ENCODE peak calls at places on chromosomes 1 and 21, in five cellular contexts. One of them, this sample, is unnamed. For H3K4me1, the result is how much of the 10 kb centered on the place peaks cover.

GRCh38 chr1:117933769-117934168 is 4.2 kb downstream of the WDR3 start:
- DNase-seq in H1: no peak
- DNase-seq in K562: no peak
- DNase-seq in GM12878: no peak
- DNase-seq in HepG2: no peak
- DNase-seq in this sample: no peak

GRCh38 chr1:205179842-205180241 is 31.7 kb downstream of the DSTYK start:
- DNase-seq in K562: no peak
- DNase-seq in GM12878: no peak
- DNase-seq in HepG2: no peak
- DNase-seq in H1: no peak
- DNase-seq in this sample: no peak

GRCh38 chr1:112257043-112257835 is 138.8 kb upstream of the CTTNBP2NL start:
- DNase-seq in GM12878: no peak
- DNase-seq in K562: no peak
- DNase-seq in HepG2: no peak
- DNase-seq in H1: no peak
- DNase-seq in this sample: no peak

GRCh38 chr1:43867946-43868740 is 65.5 kb upstream of the ARTN start:
- DNase-seq in GM12878: no peak
- DNase-seq in H1: no peak
- DNase-seq in HepG2: no peak
- DNase-seq in K562: no peak
- DNase-seq in this sample: no peak

GRCh38 chr1:54267815-54268551 is 68.0 kb downstream of the MRPL37 start:
- DNase-seq in H1: no peak
- DNase-seq in GM12878: no peak
- DNase-seq in HepG2: no peak
- DNase-seq in K562: no peak
- DNase-seq in this sample: no peak

GRCh38 chr1:208177656-208178055 is 66.5 kb downstream of the PLXNA2 start:
- DNase-seq in GM12878: no peak
- DNase-seq in H1: no peak
- DNase-seq in K562: no peak
- DNase-seq in HepG2: no peak
- DNase-seq in this sample: peak

GRCh38 chr1:241677171-241677570 is 25.1 kb downstream of the WDR64 start:
- DNase-seq in HepG2: no peak
- DNase-seq in K562: no peak
- DNase-seq in H1: no peak
- DNase-seq in GM12878: peak
- DNase-seq in this sample: no peak

GRCh38 chr21:32184485-32184884 is 94.4 kb downstream of the MIS18A start:
- DNase-seq in K562: peak
- DNase-seq in GM12878: no peak
- DNase-seq in H1: no peak
- DNase-seq in HepG2: no peak
- DNase-seq in this sample: peak

GRCh38 chr1:33348676-33349080 is 27.8 kb upstream of the A3GALT2 start:
- DNase-seq in H1: no peak
- DNase-seq in GM12878: no peak
- DNase-seq in K562: no peak
- DNase-seq in HepG2: no peak
- DNase-seq in this sample: no peak

GRCh38 chr1:84603941-84604830 is 29.9 kb upstream of the CTBS start:
- DNase-seq in GM12878: no peak
- DNase-seq in H1: peak
- DNase-seq in HepG2: peak
- DNase-seq in K562: peak
- DNase-seq in this sample: peak

GRCh38 chr21:44874497-44875331 is 1.2 kb upstream of the PTTG1IP start:
- DNase-seq in HepG2: no peak
- DNase-seq in K562: no peak
- DNase-seq in GM12878: no peak
- DNase-seq in H1: no peak
- DNase-seq in this sample: peak

DNA sequence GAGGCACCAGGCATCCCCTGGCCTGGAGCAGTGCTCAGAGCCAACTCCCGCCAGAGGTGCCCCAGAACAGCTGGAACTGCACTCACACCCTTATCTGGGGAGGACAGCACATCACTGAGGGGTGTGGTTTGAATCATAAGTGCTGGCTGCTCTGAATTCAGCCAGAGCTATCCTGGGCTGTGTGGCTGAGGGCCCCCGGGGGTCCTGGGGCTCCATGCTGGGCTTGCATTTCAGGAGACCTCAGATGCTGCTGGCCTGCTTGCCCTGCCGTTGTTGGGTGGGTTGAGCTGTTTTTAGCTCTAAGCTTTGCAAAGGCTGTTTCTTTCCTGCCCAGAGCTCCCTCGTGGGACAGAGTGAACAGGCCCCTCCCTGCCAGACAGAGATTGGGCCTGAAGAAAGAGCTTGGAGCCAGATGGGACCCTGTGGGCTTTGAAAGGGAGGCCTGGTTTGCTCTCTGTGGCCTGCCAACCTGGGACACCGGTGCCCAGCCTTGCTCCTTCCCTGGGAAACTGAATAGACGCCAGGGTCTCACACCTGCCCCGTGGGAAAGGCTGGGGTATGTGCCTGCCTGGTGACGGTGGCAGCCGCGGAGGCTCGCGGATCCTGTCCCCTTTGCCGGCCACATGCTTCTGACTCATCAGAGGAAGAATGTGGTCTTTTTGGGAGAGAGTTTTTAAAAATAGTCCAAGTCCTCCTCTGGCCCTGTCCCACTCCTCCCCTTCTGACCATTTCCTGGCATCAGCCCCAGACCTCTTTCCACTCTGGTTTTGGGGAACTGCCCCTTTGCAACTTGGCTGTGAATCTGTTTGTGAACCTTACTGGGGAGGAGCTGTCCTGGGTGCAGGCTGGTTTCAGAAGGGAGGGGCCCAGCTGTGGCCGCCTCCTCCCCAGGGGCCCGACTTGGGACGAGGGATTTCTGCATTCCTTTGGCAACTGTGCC is 30.0 kb downstream of the ARHGEF10L start:
- DNase-seq in GM12878: no peak
- DNase-seq in K562: peak
- DNase-seq in HepG2: peak
- DNase-seq in H1: no peak
- DNase-seq in this sample: no peak
- H3K4me1 ChIP-seq in GM12878: under half
- H3K4me1 ChIP-seq in K562: under half
- H3K4me1 ChIP-seq in HepG2: half or more
- H3K4me1 ChIP-seq in H1: under half
- H3K4me1 ChIP-seq in this sample: half or more

GRCh38 chr1:162383091-162383490 is 1.6 kb downstream of the C1orf226 start:
- DNase-seq in HepG2: no peak
- DNase-seq in GM12878: no peak
- DNase-seq in K562: no peak
- DNase-seq in H1: no peak
- DNase-seq in this sample: no peak

GRCh38 chr1:162381383-162381782 is at the start of gene C1orf226:
- DNase-seq in K562: no peak
- DNase-seq in HepG2: no peak
- DNase-seq in GM12878: no peak
- DNase-seq in H1: no peak
- DNase-seq in this sample: no peak

GRCh38 chr1:162383516-162383915 is 2.0 kb downstream of the C1orf226 start:
- DNase-seq in HepG2: no peak
- DNase-seq in H1: no peak
- DNase-seq in K562: no peak
- DNase-seq in GM12878: no peak
- DNase-seq in this sample: no peak

GRCh38 chr1:162381941-162382750 is 618 bp downstream of the C1orf226 start:
- DNase-seq in K562: no peak
- DNase-seq in GM12878: no peak
- DNase-seq in H1: no peak
- DNase-seq in HepG2: no peak
- DNase-seq in this sample: no peak

GRCh38 chr1:162380061-162380846 is 1.3 kb upstream of the C1orf226 start:
- DNase-seq in GM12878: no peak
- DNase-seq in HepG2: no peak
- DNase-seq in H1: no peak
- DNase-seq in K562: peak
- DNase-seq in this sample: no peak
- TF ChIP-seq CREB1 in GM12878: no peak
- TF ChIP-seq CREB1 in HepG2: no peak
- TF ChIP-seq CREB1 in H1: no peak
- TF ChIP-seq CREB1 in K562: no peak
- TF ChIP-seq CREB1 in this sample: no peak

DNA sequence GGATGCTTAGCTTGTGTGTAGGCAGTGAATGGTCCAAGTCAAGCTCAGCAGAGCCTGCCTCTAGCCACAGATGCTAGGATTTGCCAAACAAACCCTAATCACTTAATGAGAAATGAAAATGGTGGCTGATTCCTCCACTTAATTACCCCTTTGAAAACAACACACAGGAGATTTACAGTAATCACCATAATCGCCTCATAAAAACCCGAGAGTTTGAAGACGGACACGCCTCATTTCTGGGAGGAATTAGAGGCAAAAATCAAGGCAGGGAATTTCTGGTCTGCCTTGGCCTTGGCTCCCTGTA is 16.3 kb upstream of the FOXE3 start:
- DNase-seq in GM12878: no peak
- DNase-seq in H1: no peak
- DNase-seq in K562: no peak
- DNase-seq in HepG2: no peak
- DNase-seq in this sample: no peak
- H3K4me1 ChIP-seq in GM12878: under half
- H3K4me1 ChIP-seq in H1: under half
- H3K4me1 ChIP-seq in K562: under half
- H3K4me1 ChIP-seq in HepG2: under half
- H3K4me1 ChIP-seq in this sample: under half

DNA sequence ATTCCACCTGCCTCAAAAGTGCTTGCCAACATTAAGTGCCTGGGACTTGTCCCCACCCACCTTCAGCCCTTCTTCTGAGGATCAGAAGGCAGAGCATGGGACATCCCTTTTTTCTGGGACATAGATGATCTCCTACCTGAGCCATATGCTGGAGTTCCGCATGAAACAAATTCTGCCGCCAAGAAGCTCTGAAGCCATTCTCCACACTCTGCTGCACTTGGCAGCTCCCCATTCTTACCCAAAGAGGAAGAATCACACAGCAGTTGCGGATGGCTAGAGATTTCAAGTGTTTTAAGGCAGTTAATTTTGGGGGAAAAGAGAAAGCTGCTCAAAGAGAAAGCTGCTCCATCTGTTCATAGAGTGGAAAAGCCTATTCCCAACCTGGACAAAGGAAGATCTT is 197.3 kb upstream of the COA6 start:
- DNase-seq in H1: no peak
- DNase-seq in HepG2: no peak
- DNase-seq in GM12878: no peak
- DNase-seq in K562: no peak
- DNase-seq in this sample: no peak
- TF ChIP-seq CREB1 in H1: no peak
- TF ChIP-seq CREB1 in HepG2: no peak
- TF ChIP-seq CREB1 in GM12878: no peak
- TF ChIP-seq CREB1 in K562: no peak
- TF ChIP-seq CREB1 in this sample: no peak

GRCh38 chr1:227749225-227749624 is 14.0 kb downstream of the SNAP47 start:
- DNase-seq in K562: no peak
- DNase-seq in HepG2: no peak
- DNase-seq in H1: no peak
- DNase-seq in GM12878: no peak
- DNase-seq in this sample: no peak
- H3K4me1 ChIP-seq in K562: under half
- H3K4me1 ChIP-seq in HepG2: under half
- H3K4me1 ChIP-seq in H1: under half
- H3K4me1 ChIP-seq in GM12878: under half
- H3K4me1 ChIP-seq in this sample: under half

DNA sequence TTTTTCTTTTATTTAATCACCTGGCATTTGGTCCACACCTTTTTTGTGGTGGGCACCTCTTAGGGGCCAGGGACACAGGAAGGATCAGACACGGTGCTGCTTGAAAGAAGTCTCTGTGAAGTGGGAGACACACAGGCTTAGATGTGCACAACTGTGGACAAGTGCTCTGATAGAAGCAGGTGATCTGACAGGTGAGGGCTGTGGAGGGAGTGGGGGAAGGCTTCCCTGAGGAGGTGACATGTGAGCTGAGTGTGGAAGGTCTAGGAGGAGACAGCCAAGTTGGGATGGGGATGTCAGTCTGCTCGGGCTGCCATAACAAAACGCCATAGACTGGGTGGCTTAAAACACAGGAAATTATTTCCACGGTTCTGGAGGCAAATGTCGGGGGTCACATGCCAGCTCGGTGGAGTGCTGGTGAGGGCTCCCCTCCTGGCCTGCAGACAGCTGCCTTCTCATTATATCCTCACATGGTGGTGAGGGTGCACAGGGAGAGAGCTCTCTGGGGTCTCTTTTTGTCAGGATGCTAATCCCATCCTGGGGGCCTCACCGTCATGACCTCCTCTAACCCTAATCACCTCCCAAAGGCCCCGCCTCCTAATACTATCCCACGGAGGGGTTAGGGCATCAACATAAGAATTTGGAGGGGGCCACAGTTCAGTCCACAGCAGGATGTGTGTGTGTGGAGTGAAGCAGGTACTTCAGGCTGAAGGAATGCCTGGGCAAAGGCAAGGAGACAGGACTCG is 5.2 kb upstream of the KIAA1614 start:
- DNase-seq in K562: no peak
- DNase-seq in HepG2: no peak
- DNase-seq in GM12878: no peak
- DNase-seq in H1: no peak
- DNase-seq in this sample: no peak
- TF ChIP-seq CREB1 in K562: no peak
- TF ChIP-seq CREB1 in HepG2: no peak
- TF ChIP-seq CREB1 in GM12878: no peak
- TF ChIP-seq CREB1 in H1: no peak
- TF ChIP-seq CREB1 in this sample: no peak

GRCh38 chr1:225442156-225442555 is 14.3 kb upstream of the LBR start:
- DNase-seq in HepG2: no peak
- DNase-seq in H1: no peak
- DNase-seq in K562: no peak
- DNase-seq in GM12878: no peak
- DNase-seq in this sample: no peak
- H3K4me1 ChIP-seq in HepG2: half or more
- H3K4me1 ChIP-seq in H1: under half
- H3K4me1 ChIP-seq in K562: under half
- H3K4me1 ChIP-seq in GM12878: under half
- H3K4me1 ChIP-seq in this sample: under half

DNA sequence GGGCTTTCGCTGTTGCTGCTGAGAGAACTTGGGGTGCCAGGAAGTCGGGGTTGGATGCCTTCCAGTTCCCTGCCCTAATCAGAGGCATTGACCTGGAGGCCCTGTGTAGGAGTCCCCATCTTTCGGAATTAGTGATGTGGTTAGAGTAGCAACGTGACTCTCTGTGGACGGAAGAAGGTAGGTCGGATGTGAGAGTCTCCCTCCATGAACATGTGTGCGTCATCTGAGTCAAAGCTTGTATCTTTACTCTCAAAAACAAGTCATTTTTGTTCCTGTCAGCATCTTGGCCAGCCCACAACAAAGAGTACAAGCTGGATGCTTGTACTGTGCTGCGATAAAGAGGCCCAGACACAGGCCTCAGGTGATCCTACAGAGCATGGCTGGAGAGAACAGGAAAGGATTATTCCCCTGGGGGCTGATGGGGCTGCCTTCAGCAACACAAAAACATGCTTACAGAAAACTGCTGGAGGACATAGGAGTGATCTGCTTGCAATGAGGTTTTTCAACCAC is 31.0 kb upstream of the IL10 start:
- DNase-seq in K562: no peak
- DNase-seq in HepG2: no peak
- DNase-seq in GM12878: peak
- DNase-seq in H1: no peak
- DNase-seq in this sample: no peak
- TF ChIP-seq CREB1 in K562: no peak
- TF ChIP-seq CREB1 in HepG2: no peak
- TF ChIP-seq CREB1 in GM12878: peak
- TF ChIP-seq CREB1 in H1: no peak
- TF ChIP-seq CREB1 in this sample: no peak

This sample was measured in GM23338.